ENCODE peak calls at places on chromosomes 12 and 14, in eight cellular contexts. Y is NCI-H146, K is amniotic stem cell, T is EL, F is skeletal muscle cell, U is naive B cell, M is GDM1, V is globus pallidus. N is an unnamed sample.

GRCh38 chr12:50924439-50925341 is 27.7 kb upstream of the HIGD1C start:
- DNase-seq in V (peak), F (peak), K (no peak), M (peak), T (peak), Y (peak), U (peak), N (no peak)

GRCh38 chr14:68848253-68848652 is 55.4 kb upstream of the ZFP36L1 start:
- DNase-seq in V (no peak), K (no peak), T (no peak), Y (no peak), F (no peak), M (no peak), U (no peak), N (no peak)

GRCh38 chr12:110750784-110751461 is 8.2 kb upstream of the PPP1CC start:
- DNase-seq in V (no peak), M (no peak), K (no peak), T (peak), F (no peak), Y (no peak), U (no peak), N (no peak)

GRCh38 chr14:101499513-101499912 is 61.8 kb upstream of the DIO3 start:
- DNase-seq in M (no peak), T (no peak), K (no peak), F (no peak), Y (no peak), V (no peak), U (no peak), N (no peak)

GRCh38 chr12:124681779-124682391 is 114.5 kb upstream of the NCOR2 start:
- DNase-seq in T (peak), U (no peak), F (peak), V (no peak), Y (no peak), K (no peak), M (no peak), N (no peak)

GRCh38 chr14:70810621-70811020 is 1.3 kb upstream of the MAP3K9 start:
- DNase-seq in Y (no peak), U (no peak), M (no peak), F (no peak), T (no peak), V (no peak), K (no peak), N (no peak)

GRCh38 chr12:114703060-114703493 is 19.1 kb upstream of the TBX3 start:
- DNase-seq in K (no peak), T (no peak), U (no peak), Y (no peak), M (no peak), V (no peak), F (no peak), N (no peak)

GRCh38 chr14:89807905-89808304 is 146.6 kb downstream of the EFCAB11 start:
- DNase-seq in Y (no peak), K (no peak), V (no peak), F (no peak), U (no peak), T (no peak), M (no peak), N (no peak)

GRCh38 chr12:127389923-127390322 is 877.0 kb upstream of the TMEM132C start:
- DNase-seq in Y (no peak), K (peak), V (no peak), F (peak), M (no peak), U (no peak), T (peak), N (peak)

GRCh38 chr12:118589162-118589561 is 212.8 kb downstream of the SUDS3 start:
- DNase-seq in U (no peak), V (no peak), F (no peak), M (no peak), K (no peak), Y (peak), T (no peak), N (no peak)

GRCh38 chr12:89733579-89734201 is 25.1 kb upstream of the ATP2B1 start:
- DNase-seq in M (peak), T (peak), Y (no peak), U (no peak), V (no peak), F (peak), K (peak), N (no peak)

GRCh38 chr14:22483863-22484593 is 105.0 kb downstream of the DAD1 start:
- DNase-seq in T (no peak), Y (no peak), M (no peak), K (no peak), F (no peak), V (no peak), U (no peak), N (no peak)

GRCh38 chr12:51077930-51078329 is 5.5 kb downstream of the CSRNP2 start:
- DNase-seq in V (peak), Y (no peak), M (no peak), K (no peak), U (no peak), T (no peak), F (no peak), N (no peak)

GRCh38 chr14:104856157-104856868 is 8.8 kb upstream of the CEP170B start:
- DNase-seq in V (no peak), F (no peak), U (no peak), K (no peak), T (no peak), Y (no peak), M (no peak), N (no peak)

GRCh38 chr14:38505221-38506095 is 249.6 kb upstream of the CLEC14A start:
- DNase-seq in M (no peak), Y (no peak), K (no peak), U (no peak), T (peak), V (no peak), F (no peak), N (no peak)

GRCh38 chr12:41700940-41701339 is 443.7 kb downstream of the GXYLT1 start:
- DNase-seq in F (no peak), T (no peak), Y (no peak), V (no peak), K (no peak), M (no peak), U (no peak), N (no peak)

GRCh38 chr14:68283378-68284123 is 464.0 kb downstream of the RAD51B start:
- DNase-seq in U (peak), M (peak), F (no peak), K (no peak), Y (no peak), T (no peak), V (no peak), N (no peak)

GRCh38 chr12:91620949-91621348 is 438.3 kb upstream of the DCN start:
- DNase-seq in V (peak), U (no peak), K (no peak), T (peak), F (no peak), Y (peak), M (no peak), N (no peak)

GRCh38 chr12:132582058-132582420 is 28.3 kb downstream of the LRCOL1 start:
- DNase-seq in F (no peak), T (no peak), V (no peak), K (no peak), U (no peak), Y (no peak), M (no peak), N (no peak)

GRCh38 chr12:89883630-89884364 is 175.2 kb upstream of the ATP2B1 start:
- DNase-seq in F (no peak), V (no peak), U (no peak), K (no peak), M (no peak), T (no peak), Y (peak), N (peak)

GRCh38 chr14:77406718-77407117 is 16.6 kb downstream of the NOXRED1 start:
- DNase-seq in Y (no peak), V (no peak), F (no peak), K (no peak), U (no peak), T (no peak), M (peak), N (no peak)

GRCh38 chr12:67052981-67053380 is 216.2 kb upstream of the CAND1 start:
- DNase-seq in K (no peak), V (no peak), U (no peak), Y (no peak), F (no peak), M (no peak), T (peak), N (no peak)

GRCh38 chr12:48862691-48863090 is 3.0 kb downstream of the RND1 start:
- DNase-seq in V (no peak), F (no peak), T (no peak), K (no peak), M (no peak), U (no peak), Y (no peak), N (no peak)

GRCh38 chr12:39176376-39176775 is 266.5 kb downstream of the KIF21A start:
- DNase-seq in F (no peak), U (no peak), T (no peak), Y (no peak), M (no peak), V (no peak), K (no peak), N (no peak)

GRCh38 chr12:54337854-54338650 is 13.1 kb downstream of the COPZ1 start:
- DNase-seq in M (no peak), F (no peak), Y (no peak), U (no peak), V (no peak), T (no peak), K (no peak), N (no peak)

GRCh38 chr12:93500201-93500600 is 32.9 kb downstream of the MRPL42 start:
- DNase-seq in M (no peak), T (no peak), Y (no peak), V (no peak), K (no peak), F (no peak), U (no peak), N (no peak)

GRCh38 chr12:22893878-22894277 is 268.9 kb downstream of the ETNK1 start:
- DNase-seq in U (no peak), M (no peak), K (no peak), V (no peak), Y (no peak), T (no peak), F (no peak), N (no peak)

GRCh38 chr14:80364274-80364673 is 153.0 kb upstream of the DIO2 start:
- DNase-seq in V (no peak), T (peak), K (no peak), F (no peak), U (no peak), M (no peak), Y (peak), N (no peak)

GRCh38 chr14:94377866-94378470 is 10.4 kb downstream of the SERPINA1 start:
- DNase-seq in K (no peak), M (no peak), F (no peak), U (no peak), T (no peak), V (no peak), Y (no peak), N (no peak)

GRCh38 chr12:43407816-43408645 is 144.0 kb downstream of the ADAMTS20 start:
- DNase-seq in Y (no peak), V (no peak), U (no peak), F (no peak), K (peak), M (no peak), T (no peak), N (no peak)

GRCh38 chr12:79023261-79023660 is 158.7 kb downstream of the SYT1 start:
- DNase-seq in T (no peak), U (no peak), Y (no peak), K (no peak), V (no peak), M (no peak), F (peak), N (no peak)

GRCh38 chr14:71372411-71372838 is 465.2 kb downstream of the PCNX1 start:
- DNase-seq in V (no peak), T (peak), F (peak), Y (no peak), M (no peak), U (no peak), K (no peak), N (no peak)

GRCh38 chr14:96783306-96784224 is 13.6 kb upstream of the VRK1 start:
- DNase-seq in V (no peak), T (peak), Y (no peak), K (no peak), U (no peak), F (no peak), M (no peak), N (no peak)

GRCh38 chr12:19431407-19432308 is 7.6 kb upstream of the AEBP2 start:
- DNase-seq in F (peak), T (peak), U (no peak), V (peak), K (peak), Y (peak), M (peak), N (no peak)